ENCODE peak calls at places on chromosomes 5 and 9, in five cellular contexts. L is glomerular endothelial cell; R is activated CD8-positive, alpha-beta memory T cell treated with anti-CD3 and anti-CD28 coated beads, Interleukin-2, amount 50 U/mL, for 48 hours; G is NCI-H2029 treated with DMSO at 0.1 percent for 48 hours; M is HFF-Myc. C is an unnamed sample.

GRCh38 chr9:82513242-82513750 is 524.7 kb downstream of the SPATA31D1 start:
- DNase-seq in L (no peak), R (no peak), G (no peak), M (no peak), C (no peak)

GRCh38 chr9:469672-470040 is 255.0 kb downstream of the DOCK8 start:
- DNase-seq in L (no peak), R (peak; percentile 70), G (no peak), M (no peak), C (no peak)

GRCh38 chr9:74277532-74277931 is 219.6 kb upstream of the RORB start:
- DNase-seq in L (no peak), R (no peak), G (no peak), M (no peak), C (no peak)

GRCh38 chr5:140966293-140967225 is at the start of gene PCDHAC2:
- DNase-seq in L (no peak), R (no peak), G (no peak), M (no peak), C (peak; percentile 88)

GRCh38 chr9:124482431-124483031 is 24.7 kb downstream of the NR5A1 start:
- DNase-seq in L (no peak), R (no peak), G (no peak), M (no peak), C (no peak)

GRCh38 chr9:125993423-125993935 is 246.3 kb downstream of the PBX3 start:
- DNase-seq in L (no peak), R (no peak), G (no peak), M (no peak), C (no peak)

GRCh38 chr5:73484511-73484910 is 13.7 kb upstream of the BTF3 start:
- DNase-seq in L (no peak), R (no peak), G (no peak), M (no peak), C (no peak)

GRCh38 chr5:150648294-150649107 is 8.0 kb downstream of the SYNPO start:
- DNase-seq in L (no peak), R (no peak), G (no peak), M (no peak), C (no peak)

GRCh38 chr5:112691758-112692157 is 45.9 kb upstream of the APC start:
- DNase-seq in L (no peak), R (no peak), G (no peak), M (no peak), C (no peak)

GRCh38 chr5:108661030-108661429 is 86.7 kb upstream of the FER start:
- DNase-seq in L (no peak), R (no peak), G (no peak), M (no peak), C (no peak)

GRCh38 chr9:114799441-114799840 is 6.4 kb downstream of the TNFSF15 start:
- DNase-seq in L (no peak), R (no peak), G (no peak), M (no peak), C (no peak)

GRCh38 chr5:176890455-176891330 is 8.5 kb downstream of the HK3 start:
- DNase-seq in L (no peak), R (no peak), G (no peak), M (no peak), C (no peak)

GRCh38 chr9:97558701-97559101 is 57.2 kb downstream of the TMOD1 start:
- DNase-seq in L (no peak), R (no peak), G (no peak), M (no peak), C (no peak)

GRCh38 chr5:136028782-136029742 is at the start of gene TGFBI:
- DNase-seq in L (no peak), R (no peak), G (no peak), M (no peak), C (no peak)

GRCh38 chr9:134789168-134789567 is 91.4 kb upstream of the FCN2 start:
- DNase-seq in L (no peak), R (no peak), G (no peak), M (no peak), C (no peak)

GRCh38 chr9:72871685-72872084 is 81.2 kb downstream of the ALDH1A1 start:
- DNase-seq in L (no peak), R (no peak), G (peak; percentile 22), M (no peak), C (no peak)

GRCh38 chr5:150703767-150704166 is 2.9 kb upstream of the RBM22 start:
- DNase-seq in L (no peak), R (no peak), G (no peak), M (no peak), C (no peak)

GRCh38 chr5:56145106-56145505 is 88.0 kb downstream of the ANKRD55 start:
- DNase-seq in L (no peak), R (no peak), G (no peak), M (no peak), C (no peak)

GRCh38 chr5:95113489-95113888 is 171.4 kb downstream of the MCTP1 start:
- DNase-seq in L (no peak), R (no peak), G (no peak), M (no peak), C (no peak)

GRCh38 chr5:167063788-167064187 is 1227.7 kb upstream of the WWC1 start:
- DNase-seq in L (no peak), R (no peak), G (no peak), M (no peak), C (no peak)

GRCh38 chr5:138179277-138179857 is 455 bp downstream of the KIF20A start:
- DNase-seq in L (no peak), R (peak; percentile 56), G (no peak), M (no peak), C (no peak)

GRCh38 chr5:20300110-20300509 is 312.1 kb upstream of the CDH18 start:
- DNase-seq in L (peak; percentile 60), R (no peak), G (no peak), M (no peak), C (no peak)

GRCh38 chr5:15300141-15300540 is 199.8 kb upstream of the FBXL7 start:
- DNase-seq in L (no peak), R (no peak), G (no peak), M (no peak), C (no peak)

GRCh38 chr5:173320259-173320658 is 8.0 kb downstream of the STC2 start:
- DNase-seq in L (no peak), R (no peak), G (no peak), M (no peak), C (no peak)

GRCh38 chr9:98288876-98289275 is 33.4 kb upstream of the TBC1D2 start:
- DNase-seq in L (no peak), R (no peak), G (no peak), M (no peak), C (no peak)

GRCh38 chr5:103849934-103850333 is 287.3 kb upstream of the NUDT12 start:
- DNase-seq in L (no peak), R (no peak), G (no peak), M (peak; percentile 31), C (no peak)

GRCh38 chr5:82340799-82341198 is 62.6 kb upstream of the RPS23 start:
- DNase-seq in L (no peak), R (no peak), G (no peak), M (no peak), C (no peak)

GRCh38 chr5:81212211-81212687 is 20.9 kb upstream of the CKMT2 start:
- DNase-seq in L (no peak), R (no peak), G (no peak), M (no peak), C (no peak)

GRCh38 chr5:52077941-52078825 is 694.9 kb downstream of the ISL1 start:
- DNase-seq in L (no peak), R (no peak), G (no peak), M (no peak), C (no peak)

GRCh38 chr5:153081385-153081784 is 409.1 kb upstream of the GRIA1 start:
- DNase-seq in L (no peak), R (no peak), G (no peak), M (no peak), C (no peak)

GRCh38 chr5:37532976-37533740 is 154.0 kb downstream of the WDR70 start:
- DNase-seq in L (no peak), R (no peak), G (no peak), M (no peak), C (no peak)

GRCh38 chr9:98101868-98102273 is 17.2 kb downstream of the TRIM14 start:
- DNase-seq in L (no peak), R (peak; percentile 76), G (peak; percentile 96), M (no peak), C (no peak)

GRCh38 chr5:108379722-108380530 is 2.0 kb downstream of the FBXL17 start:
- DNase-seq in L (no peak), R (no peak), G (no peak), M (no peak), C (no peak)

GRCh38 chr5:149860801-149861322 is 83.7 kb downstream of the PDE6A start:
- DNase-seq in L (no peak), R (no peak), G (no peak), M (no peak), C (no peak)

GRCh38 chr5:171945066-171945465 is 61.4 kb downstream of the FBXW11 start:
- DNase-seq in L (no peak), R (no peak), G (no peak), M (no peak), C (no peak)

GRCh38 chr9:131641618-131642495 is 96.5 kb downstream of the PRRT1B start:
- DNase-seq in L (no peak), R (no peak), G (no peak), M (no peak), C (peak; percentile 91)